ENCODE peak calls at places on chromosomes 12 and 14, in ten cellular contexts. B is cardiac muscle cell; Z is cardiac septum; U is activated B cell treated with CpG ODN at 0.5 μM for 24 hours; Y is GM04504; X is sciatic nerve; J is NCI-H774; M is glutamatergic neuron; E is germinal center; S is activated CD4-positive, alpha-beta T cell treated with anti-CD3 and anti-CD28 coated beads, Interleukin-2, amount 50 U/mL, for 48 hours. A is an unnamed sample.

GRCh38 chr12:83893101-83893500 is 1019.5 kb downstream of the SLC6A15 start:
- DNase-seq in B (peak), Z (no peak), U (no peak), Y (peak), X (no peak), J (no peak), M (no peak), E (no peak), S (no peak), A (no peak)

GRCh38 chr12:103841690-103842584 is 903 bp upstream of the NT5DC3 start:
- DNase-seq in B (peak), Z (no peak), U (no peak), Y (peak), X (peak), J (peak), M (peak), E (peak), S (peak), A (no peak)

GRCh38 chr14:94541234-94541975 is 19.8 kb upstream of the SERPINA4 start:
- DNase-seq in B (peak), Z (no peak), U (no peak), Y (no peak), X (no peak), J (no peak), M (no peak), E (no peak), S (no peak), A (no peak)

GRCh38 chr14:36085861-36086260 is 90.7 kb downstream of the PTCSC3 start:
- DNase-seq in B (no peak), Z (no peak), U (no peak), Y (no peak), X (no peak), J (no peak), M (no peak), E (no peak), S (no peak), A (no peak)

GRCh38 chr12:118428643-118429042 is 52.3 kb downstream of the SUDS3 start:
- DNase-seq in B (no peak), Z (no peak), U (no peak), Y (no peak), X (no peak), J (no peak), M (no peak), E (no peak), S (no peak), A (no peak)

GRCh38 chr14:68548194-68549056 is 244.4 kb downstream of the ZFP36L1 start:
- DNase-seq in B (peak), Z (peak), U (no peak), Y (peak), X (peak), J (no peak), M (no peak), E (no peak), S (no peak), A (no peak)

GRCh38 chr14:68687746-68688145 is 105.1 kb downstream of the ZFP36L1 start:
- DNase-seq in B (peak), Z (peak), U (no peak), Y (peak), X (no peak), J (no peak), M (no peak), E (no peak), S (no peak), A (no peak)

GRCh38 chr12:48157889-48158370 is 615 bp upstream of the ASB8 start:
- DNase-seq in B (no peak), Z (no peak), U (no peak), Y (no peak), X (no peak), J (no peak), M (no peak), E (no peak), S (peak), A (no peak)

GRCh38 chr12:45234134-45234865 is 18.4 kb downstream of the ANO6 start:
- DNase-seq in B (peak), Z (no peak), U (no peak), Y (peak), X (no peak), J (no peak), M (no peak), E (no peak), S (no peak), A (no peak)

GRCh38 chr12:6347367-6348338 is 5.8 kb upstream of the TNFRSF1A start:
- DNase-seq in B (peak), Z (no peak), U (no peak), Y (no peak), X (no peak), J (no peak), M (no peak), E (no peak), S (no peak), A (no peak)

GRCh38 chr12:54010053-54010971 is 1.5 kb downstream of the HOXC8 start:
- DNase-seq in B (no peak), Z (no peak), U (no peak), Y (no peak), X (no peak), J (no peak), M (no peak), E (no peak), S (no peak), A (no peak)